ENCODE peak calls at places on chromosomes 5 and 9, in nine cellular contexts. One of them, this sample, is unnamed.

GRCh38 chr5:73205309-73205708 is 32.3 kb downstream of the TMEM174 start:
- DNase-seq in NAMALWA: no peak
- DNase-seq in IMR-90: no peak
- DNase-seq in foreskin keratinocyte: no peak
- DNase-seq in fibroblast of mammary gland: no peak
- DNase-seq in aorta: no peak
- DNase-seq in LoVo: no peak
- DNase-seq in left ventricle myocardium inferior: no peak
- DNase-seq in amygdala: no peak
- DNase-seq in this sample: no peak

GRCh38 chr9:5388026-5388806 is 48.5 kb upstream of the RLN1 start:
- DNase-seq in aorta: no peak
- DNase-seq in foreskin keratinocyte: peak; percentile 25
- DNase-seq in amygdala: no peak
- DNase-seq in LoVo: no peak
- DNase-seq in left ventricle myocardium inferior: no peak
- DNase-seq in fibroblast of mammary gland: peak; percentile 37
- DNase-seq in IMR-90: peak; percentile 47
- DNase-seq in NAMALWA: no peak
- DNase-seq in this sample: no peak

GRCh38 chr5:142324377-142324870 is 397 bp downstream of the SPRY4 start:
- DNase-seq in amygdala: no peak
- DNase-seq in aorta: peak; percentile 83
- DNase-seq in left ventricle myocardium inferior: peak; percentile 22
- DNase-seq in NAMALWA: no peak
- DNase-seq in fibroblast of mammary gland: peak; percentile 36
- DNase-seq in IMR-90: no peak
- DNase-seq in LoVo: no peak
- DNase-seq in foreskin keratinocyte: no peak
- DNase-seq in this sample: no peak

GRCh38 chr5:76723266-76723665 is 7.3 kb downstream of the F2R start:
- DNase-seq in NAMALWA: no peak
- DNase-seq in aorta: no peak
- DNase-seq in foreskin keratinocyte: no peak
- DNase-seq in LoVo: no peak
- DNase-seq in amygdala: no peak
- DNase-seq in left ventricle myocardium inferior: no peak
- DNase-seq in fibroblast of mammary gland: no peak
- DNase-seq in IMR-90: no peak
- DNase-seq in this sample: no peak

GRCh38 chr9:86854898-86855523 is 92.3 kb downstream of the GAS1 start:
- DNase-seq in LoVo: peak; percentile 1
- DNase-seq in amygdala: no peak
- DNase-seq in IMR-90: peak; percentile 96
- DNase-seq in fibroblast of mammary gland: peak; percentile 96
- DNase-seq in left ventricle myocardium inferior: no peak
- DNase-seq in NAMALWA: no peak
- DNase-seq in foreskin keratinocyte: peak; percentile 57
- DNase-seq in aorta: no peak
- DNase-seq in this sample: no peak

GRCh38 chr5:117872798-117873368 is 1115.5 kb downstream of the DTWD2 start:
- DNase-seq in NAMALWA: no peak
- DNase-seq in LoVo: no peak
- DNase-seq in foreskin keratinocyte: no peak
- DNase-seq in amygdala: no peak
- DNase-seq in IMR-90: no peak
- DNase-seq in aorta: no peak
- DNase-seq in fibroblast of mammary gland: no peak
- DNase-seq in left ventricle myocardium inferior: no peak
- DNase-seq in this sample: no peak

GRCh38 chr5:78300464-78301045 is 6.1 kb upstream of the AP3B1 start:
- DNase-seq in aorta: no peak
- DNase-seq in NAMALWA: peak; percentile 57
- DNase-seq in amygdala: no peak
- DNase-seq in foreskin keratinocyte: no peak
- DNase-seq in fibroblast of mammary gland: peak; percentile 43
- DNase-seq in IMR-90: peak; percentile 23
- DNase-seq in left ventricle myocardium inferior: no peak
- DNase-seq in LoVo: peak; percentile 21
- DNase-seq in this sample: no peak

GRCh38 chr9:112069318-112070169 is 105.6 kb downstream of the SUSD1 start:
- DNase-seq in foreskin keratinocyte: no peak
- DNase-seq in LoVo: peak; percentile 47
- DNase-seq in amygdala: no peak
- DNase-seq in aorta: no peak
- DNase-seq in fibroblast of mammary gland: peak; percentile 35
- DNase-seq in IMR-90: no peak
- DNase-seq in NAMALWA: no peak
- DNase-seq in left ventricle myocardium inferior: no peak
- DNase-seq in this sample: no peak

GRCh38 chr5:134458676-134459403 is 47.2 kb upstream of the CDKN2AIPNL start:
- DNase-seq in LoVo: no peak
- DNase-seq in foreskin keratinocyte: no peak
- DNase-seq in IMR-90: no peak
- DNase-seq in NAMALWA: no peak
- DNase-seq in amygdala: no peak
- DNase-seq in fibroblast of mammary gland: no peak
- DNase-seq in aorta: peak; percentile 64
- DNase-seq in left ventricle myocardium inferior: peak; percentile 33
- DNase-seq in this sample: no peak

GRCh38 chr5:168786142-168786541 is 207.0 kb upstream of the PANK3 start:
- DNase-seq in LoVo: no peak
- DNase-seq in IMR-90: no peak
- DNase-seq in amygdala: no peak
- DNase-seq in left ventricle myocardium inferior: no peak
- DNase-seq in foreskin keratinocyte: no peak
- DNase-seq in NAMALWA: no peak
- DNase-seq in fibroblast of mammary gland: no peak
- DNase-seq in aorta: no peak
- DNase-seq in this sample: no peak

GRCh38 chr9:29319727-29320513 is 1746.6 kb upstream of the C9orf72 start:
- DNase-seq in NAMALWA: no peak
- DNase-seq in IMR-90: no peak
- DNase-seq in foreskin keratinocyte: no peak
- DNase-seq in amygdala: no peak
- DNase-seq in left ventricle myocardium inferior: no peak
- DNase-seq in LoVo: no peak
- DNase-seq in aorta: no peak
- DNase-seq in fibroblast of mammary gland: no peak
- DNase-seq in this sample: no peak

GRCh38 chr5:158100373-158100902 is 241.5 kb upstream of the CLINT1 start:
- DNase-seq in NAMALWA: no peak
- DNase-seq in foreskin keratinocyte: no peak
- DNase-seq in amygdala: no peak
- DNase-seq in left ventricle myocardium inferior: no peak
- DNase-seq in fibroblast of mammary gland: peak; percentile 16
- DNase-seq in aorta: no peak
- DNase-seq in LoVo: no peak
- DNase-seq in IMR-90: no peak
- DNase-seq in this sample: no peak

GRCh38 chr5:118531276-118531675 is 457.1 kb downstream of the DTWD2 start:
- DNase-seq in left ventricle myocardium inferior: no peak
- DNase-seq in fibroblast of mammary gland: no peak
- DNase-seq in amygdala: no peak
- DNase-seq in IMR-90: no peak
- DNase-seq in foreskin keratinocyte: no peak
- DNase-seq in aorta: no peak
- DNase-seq in NAMALWA: no peak
- DNase-seq in LoVo: no peak
- DNase-seq in this sample: no peak

GRCh38 chr5:138275379-138275782 is 960 bp upstream of the GFRA3 start:
- DNase-seq in LoVo: no peak
- DNase-seq in fibroblast of mammary gland: no peak
- DNase-seq in foreskin keratinocyte: no peak
- DNase-seq in NAMALWA: no peak
- DNase-seq in IMR-90: no peak
- DNase-seq in aorta: no peak
- DNase-seq in amygdala: no peak
- DNase-seq in left ventricle myocardium inferior: no peak
- DNase-seq in this sample: no peak

GRCh38 chr5:96629774-96630173 is 32.4 kb upstream of the CAST start:
- DNase-seq in IMR-90: peak; percentile 89
- DNase-seq in left ventricle myocardium inferior: no peak
- DNase-seq in LoVo: no peak
- DNase-seq in amygdala: no peak
- DNase-seq in foreskin keratinocyte: peak; percentile 98
- DNase-seq in NAMALWA: no peak
- DNase-seq in aorta: no peak
- DNase-seq in fibroblast of mammary gland: peak; percentile 94
- DNase-seq in this sample: no peak

GRCh38 chr5:58412932-58413331 is 47.0 kb downstream of the PLK2 start:
- DNase-seq in fibroblast of mammary gland: no peak
- DNase-seq in amygdala: no peak
- DNase-seq in LoVo: no peak
- DNase-seq in IMR-90: no peak
- DNase-seq in aorta: no peak
- DNase-seq in left ventricle myocardium inferior: no peak
- DNase-seq in NAMALWA: no peak
- DNase-seq in foreskin keratinocyte: no peak
- DNase-seq in this sample: no peak

GRCh38 chr5:141369994-141370848 is at the start of gene PCDHGB3:
- DNase-seq in fibroblast of mammary gland: peak; percentile 56
- DNase-seq in LoVo: no peak
- DNase-seq in amygdala: no peak
- DNase-seq in aorta: no peak
- DNase-seq in left ventricle myocardium inferior: peak; percentile 56
- DNase-seq in NAMALWA: peak; percentile 54
- DNase-seq in IMR-90: peak; percentile 74
- DNase-seq in foreskin keratinocyte: no peak
- DNase-seq in this sample: no peak

GRCh38 chr5:133370904-133371303 is 241.4 kb downstream of the FSTL4 start:
- DNase-seq in foreskin keratinocyte: no peak
- DNase-seq in left ventricle myocardium inferior: no peak
- DNase-seq in amygdala: no peak
- DNase-seq in fibroblast of mammary gland: no peak
- DNase-seq in LoVo: no peak
- DNase-seq in NAMALWA: no peak
- DNase-seq in IMR-90: no peak
- DNase-seq in aorta: no peak
- DNase-seq in this sample: no peak

GRCh38 chr9:98271479-98271878 is 16.0 kb upstream of the TBC1D2 start:
- DNase-seq in aorta: no peak
- DNase-seq in NAMALWA: no peak
- DNase-seq in foreskin keratinocyte: no peak
- DNase-seq in LoVo: no peak
- DNase-seq in IMR-90: no peak
- DNase-seq in fibroblast of mammary gland: no peak
- DNase-seq in amygdala: no peak
- DNase-seq in left ventricle myocardium inferior: no peak
- DNase-seq in this sample: no peak

GRCh38 chr5:2534970-2535369 is 216.5 kb downstream of the IRX2 start:
- DNase-seq in fibroblast of mammary gland: no peak
- DNase-seq in aorta: no peak
- DNase-seq in left ventricle myocardium inferior: no peak
- DNase-seq in LoVo: no peak
- DNase-seq in foreskin keratinocyte: no peak
- DNase-seq in NAMALWA: no peak
- DNase-seq in amygdala: no peak
- DNase-seq in IMR-90: no peak
- DNase-seq in this sample: no peak

GRCh38 chr5:180423598-180423997 is 70.5 kb upstream of the GFPT2 start:
- DNase-seq in amygdala: no peak
- DNase-seq in aorta: peak; percentile 20
- DNase-seq in foreskin keratinocyte: no peak
- DNase-seq in IMR-90: no peak
- DNase-seq in left ventricle myocardium inferior: no peak
- DNase-seq in LoVo: no peak
- DNase-seq in NAMALWA: no peak
- DNase-seq in fibroblast of mammary gland: no peak
- DNase-seq in this sample: no peak

GRCh38 chr9:29796291-29796952 is 2223.1 kb upstream of the C9orf72 start:
- DNase-seq in IMR-90: no peak
- DNase-seq in LoVo: no peak
- DNase-seq in foreskin keratinocyte: no peak
- DNase-seq in amygdala: no peak
- DNase-seq in fibroblast of mammary gland: no peak
- DNase-seq in left ventricle myocardium inferior: no peak
- DNase-seq in aorta: no peak
- DNase-seq in NAMALWA: no peak
- DNase-seq in this sample: no peak

GRCh38 chr5:100479079-100479688 is 56.0 kb upstream of the FAM174A start:
- DNase-seq in left ventricle myocardium inferior: no peak
- DNase-seq in IMR-90: peak; percentile 7
- DNase-seq in LoVo: peak; percentile 46
- DNase-seq in aorta: no peak
- DNase-seq in fibroblast of mammary gland: peak; percentile 19
- DNase-seq in foreskin keratinocyte: peak; percentile 53
- DNase-seq in amygdala: no peak
- DNase-seq in NAMALWA: peak; percentile 56
- DNase-seq in this sample: peak; percentile 5

GRCh38 chr9:83220737-83221136 is 157.8 kb upstream of the RASEF start:
- DNase-seq in IMR-90: peak; percentile 29
- DNase-seq in LoVo: no peak
- DNase-seq in fibroblast of mammary gland: peak; percentile 67
- DNase-seq in amygdala: no peak
- DNase-seq in left ventricle myocardium inferior: no peak
- DNase-seq in foreskin keratinocyte: peak; percentile 33
- DNase-seq in aorta: no peak
- DNase-seq in NAMALWA: no peak
- DNase-seq in this sample: no peak

GRCh38 chr5:73507062-73507461 is 8.8 kb downstream of the BTF3 start:
- DNase-seq in fibroblast of mammary gland: no peak
- DNase-seq in NAMALWA: no peak
- DNase-seq in LoVo: no peak
- DNase-seq in foreskin keratinocyte: no peak
- DNase-seq in IMR-90: no peak
- DNase-seq in left ventricle myocardium inferior: no peak
- DNase-seq in aorta: no peak
- DNase-seq in amygdala: no peak
- DNase-seq in this sample: no peak

GRCh38 chr9:15977438-15977837 is 424.6 kb downstream of the CCDC171 start:
- DNase-seq in LoVo: peak; percentile 8
- DNase-seq in foreskin keratinocyte: no peak
- DNase-seq in IMR-90: no peak
- DNase-seq in amygdala: no peak
- DNase-seq in fibroblast of mammary gland: no peak
- DNase-seq in left ventricle myocardium inferior: no peak
- DNase-seq in aorta: no peak
- DNase-seq in NAMALWA: no peak
- DNase-seq in this sample: no peak

GRCh38 chr5:169667896-169668674 is 31.0 kb downstream of the DOCK2 start:
- DNase-seq in IMR-90: peak; percentile 17
- DNase-seq in foreskin keratinocyte: no peak
- DNase-seq in NAMALWA: no peak
- DNase-seq in amygdala: no peak
- DNase-seq in fibroblast of mammary gland: no peak
- DNase-seq in left ventricle myocardium inferior: no peak
- DNase-seq in aorta: no peak
- DNase-seq in LoVo: no peak
- DNase-seq in this sample: no peak

GRCh38 chr9:127132921-127133647 is 10.6 kb upstream of the ANGPTL2 start:
- DNase-seq in IMR-90: peak; percentile 75
- DNase-seq in left ventricle myocardium inferior: no peak
- DNase-seq in amygdala: no peak
- DNase-seq in foreskin keratinocyte: no peak
- DNase-seq in LoVo: no peak
- DNase-seq in aorta: no peak
- DNase-seq in NAMALWA: no peak
- DNase-seq in fibroblast of mammary gland: peak; percentile 50
- DNase-seq in this sample: no peak

GRCh38 chr5:142931896-142932686 is 161.9 kb downstream of the ARHGAP26 start:
- DNase-seq in NAMALWA: no peak
- DNase-seq in left ventricle myocardium inferior: no peak
- DNase-seq in aorta: no peak
- DNase-seq in IMR-90: no peak
- DNase-seq in amygdala: no peak
- DNase-seq in LoVo: no peak
- DNase-seq in fibroblast of mammary gland: no peak
- DNase-seq in foreskin keratinocyte: no peak
- DNase-seq in this sample: no peak

GRCh38 chr9:104778802-104779201 is 14.9 kb downstream of the NIPSNAP3B start:
- DNase-seq in foreskin keratinocyte: no peak
- DNase-seq in amygdala: no peak
- DNase-seq in aorta: no peak
- DNase-seq in fibroblast of mammary gland: no peak
- DNase-seq in NAMALWA: no peak
- DNase-seq in LoVo: no peak
- DNase-seq in IMR-90: no peak
- DNase-seq in left ventricle myocardium inferior: no peak
- DNase-seq in this sample: no peak

GRCh38 chr5:56105511-56106372 is 111.0 kb upstream of the IL6ST start:
- DNase-seq in LoVo: no peak
- DNase-seq in foreskin keratinocyte: no peak
- DNase-seq in IMR-90: no peak
- DNase-seq in left ventricle myocardium inferior: no peak
- DNase-seq in fibroblast of mammary gland: peak; percentile 29
- DNase-seq in NAMALWA: no peak
- DNase-seq in aorta: no peak
- DNase-seq in amygdala: no peak
- DNase-seq in this sample: no peak

This sample was measured in GDM1.